ENCODE peak calls at places on chromosome 22, in seven cellular contexts. One of them, this sample, is unnamed.

GRCh38 chr22:46536559-46537220 is 730 bp downstream of the CELSR1 start:
- DNase-seq in fibroblast of lung: no peak
- DNase-seq in heart right ventricle: no peak
- DNase-seq in Calu3: peak; percentile 35
- DNase-seq in mammary epithelial cell: no peak
- DNase-seq in A549: no peak
- DNase-seq in HFF-Myc: no peak
- DNase-seq in this sample: no peak

GRCh38 chr22:39956932-39957664 is 3.1 kb upstream of the TMA7B start:
- DNase-seq in HFF-Myc: no peak
- DNase-seq in Calu3: no peak
- DNase-seq in heart right ventricle: no peak
- DNase-seq in A549: no peak
- DNase-seq in mammary epithelial cell: no peak
- DNase-seq in fibroblast of lung: no peak
- DNase-seq in this sample: no peak

GRCh38 chr22:44839721-44840120 is 87.3 kb downstream of the ARHGAP8 start:
- DNase-seq in heart right ventricle: no peak
- DNase-seq in mammary epithelial cell: no peak
- DNase-seq in fibroblast of lung: no peak
- DNase-seq in Calu3: no peak
- DNase-seq in A549: no peak
- DNase-seq in HFF-Myc: no peak
- DNase-seq in this sample: no peak

GRCh38 chr22:27715078-27715477 is 86.5 kb downstream of the MN1 start:
- DNase-seq in A549: no peak
- DNase-seq in Calu3: no peak
- DNase-seq in heart right ventricle: no peak
- DNase-seq in HFF-Myc: no peak
- DNase-seq in mammary epithelial cell: no peak
- DNase-seq in fibroblast of lung: no peak
- DNase-seq in this sample: no peak

GRCh38 chr22:29244785-29245625 is 22.8 kb downstream of the RHBDD3 start:
- DNase-seq in Calu3: no peak
- DNase-seq in mammary epithelial cell: no peak
- DNase-seq in HFF-Myc: no peak
- DNase-seq in A549: no peak
- DNase-seq in heart right ventricle: no peak
- DNase-seq in fibroblast of lung: no peak
- DNase-seq in this sample: no peak

GRCh38 chr22:32830473-32830872 is 29.0 kb downstream of the TIMP3 start:
- DNase-seq in HFF-Myc: no peak
- DNase-seq in mammary epithelial cell: no peak
- DNase-seq in Calu3: no peak
- DNase-seq in fibroblast of lung: no peak
- DNase-seq in A549: no peak
- DNase-seq in heart right ventricle: peak; percentile 65
- DNase-seq in this sample: peak; percentile 42

GRCh38 chr22:27612075-27612474 is 189.5 kb downstream of the MN1 start:
- DNase-seq in HFF-Myc: no peak
- DNase-seq in mammary epithelial cell: no peak
- DNase-seq in fibroblast of lung: no peak
- DNase-seq in A549: no peak
- DNase-seq in heart right ventricle: no peak
- DNase-seq in Calu3: no peak
- DNase-seq in this sample: no peak

GRCh38 chr22:38467438-38467903 is 425 bp upstream of the KDELR3 start:
- DNase-seq in heart right ventricle: peak; percentile 34
- DNase-seq in mammary epithelial cell: no peak
- DNase-seq in A549: no peak
- DNase-seq in Calu3: peak; percentile 35
- DNase-seq in HFF-Myc: no peak
- DNase-seq in fibroblast of lung: no peak
- DNase-seq in this sample: no peak

GRCh38 chr22:31611065-31611760 is 50.8 kb downstream of the PISD start:
- DNase-seq in HFF-Myc: no peak
- DNase-seq in A549: no peak
- DNase-seq in Calu3: no peak
- DNase-seq in fibroblast of lung: peak; percentile 70
- DNase-seq in heart right ventricle: no peak
- DNase-seq in mammary epithelial cell: no peak
- DNase-seq in this sample: no peak

GRCh38 chr22:44574581-44575343 is 76.7 kb upstream of the RTL6 start:
- DNase-seq in mammary epithelial cell: no peak
- DNase-seq in fibroblast of lung: no peak
- DNase-seq in Calu3: no peak
- DNase-seq in HFF-Myc: no peak
- DNase-seq in heart right ventricle: no peak
- DNase-seq in A549: no peak
- DNase-seq in this sample: no peak

GRCh38 chr22:39264344-39265116 is 19.7 kb upstream of the PDGFB start:
- DNase-seq in A549: no peak
- DNase-seq in Calu3: no peak
- DNase-seq in mammary epithelial cell: no peak
- DNase-seq in HFF-Myc: no peak
- DNase-seq in heart right ventricle: peak; percentile 59
- DNase-seq in fibroblast of lung: no peak
- DNase-seq in this sample: no peak

GRCh38 chr22:45785458-45785857 is 113.8 kb downstream of the ATXN10 start:
- DNase-seq in A549: peak; percentile 31
- DNase-seq in mammary epithelial cell: peak; percentile 64
- DNase-seq in HFF-Myc: no peak
- DNase-seq in Calu3: peak; percentile 67
- DNase-seq in fibroblast of lung: no peak
- DNase-seq in heart right ventricle: no peak
- DNase-seq in this sample: peak; percentile 71

GRCh38 chr22:35379146-35379993 is 1.5 kb upstream of the HMOX1 start:
- DNase-seq in heart right ventricle: no peak
- DNase-seq in Calu3: no peak
- DNase-seq in HFF-Myc: no peak
- DNase-seq in A549: no peak
- DNase-seq in fibroblast of lung: no peak
- DNase-seq in mammary epithelial cell: no peak
- DNase-seq in this sample: no peak

GRCh38 chr22:25497269-25497668 is 67.2 kb upstream of the GRK3 start:
- DNase-seq in HFF-Myc: no peak
- DNase-seq in mammary epithelial cell: peak; percentile 62
- DNase-seq in A549: no peak
- DNase-seq in fibroblast of lung: no peak
- DNase-seq in heart right ventricle: no peak
- DNase-seq in Calu3: no peak
- DNase-seq in this sample: peak; percentile 54

GRCh38 chr22:19520007-19520406 is 4.2 kb downstream of the CLDN5 start:
- DNase-seq in fibroblast of lung: no peak
- DNase-seq in mammary epithelial cell: no peak
- DNase-seq in heart right ventricle: no peak
- DNase-seq in HFF-Myc: no peak
- DNase-seq in A549: no peak
- DNase-seq in Calu3: no peak
- DNase-seq in this sample: no peak

DNA sequence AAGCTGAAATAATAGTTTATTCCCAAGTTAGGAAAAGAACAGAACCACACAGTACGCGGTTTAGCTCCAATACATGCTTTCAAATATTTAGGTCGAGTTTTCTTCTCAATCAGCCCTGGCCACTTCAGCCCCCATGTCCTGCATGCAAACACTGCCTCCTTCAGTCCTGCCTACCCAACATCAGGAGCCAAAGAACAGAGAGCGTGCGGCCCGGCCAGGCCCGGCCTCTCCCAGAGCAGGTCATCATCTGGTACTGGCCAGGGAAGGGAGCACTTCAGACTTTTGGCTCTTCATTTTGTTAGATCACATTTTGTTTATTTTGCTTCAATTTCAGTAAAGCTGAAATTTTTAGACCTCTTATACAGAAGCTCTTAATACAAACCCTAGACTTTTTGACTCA is 6.7 kb downstream of the BRD1 start:
- DNase-seq in A549: no peak
- DNase-seq in mammary epithelial cell: no peak
- DNase-seq in fibroblast of lung: no peak
- DNase-seq in heart right ventricle: no peak
- DNase-seq in Calu3: no peak
- DNase-seq in HFF-Myc: no peak
- DNase-seq in this sample: no peak
- TF ChIP-seq CTCF in A549: no peak
- TF ChIP-seq CTCF in mammary epithelial cell: no peak
- TF ChIP-seq CTCF in fibroblast of lung: peak; percentile 14
- TF ChIP-seq CTCF in heart right ventricle: peak; percentile 20
- TF ChIP-seq CTCF in Calu3: no peak
- TF ChIP-seq CTCF in HFF-Myc: no peak
- TF ChIP-seq CTCF in this sample: peak; percentile 8

GRCh38 chr22:23078462-23078787 is 8.1 kb downstream of the GNAZ start:
- DNase-seq in A549: no peak
- DNase-seq in mammary epithelial cell: no peak
- DNase-seq in fibroblast of lung: no peak
- DNase-seq in Calu3: no peak
- DNase-seq in HFF-Myc: no peak
- DNase-seq in heart right ventricle: no peak
- DNase-seq in this sample: no peak

GRCh38 chr22:23079240-23079768 is 9.0 kb downstream of the GNAZ start:
- DNase-seq in Calu3: peak; percentile 24
- DNase-seq in heart right ventricle: no peak
- DNase-seq in fibroblast of lung: no peak
- DNase-seq in mammary epithelial cell: no peak
- DNase-seq in HFF-Myc: no peak
- DNase-seq in A549: no peak
- DNase-seq in this sample: no peak

GRCh38 chr22:23076896-23077572 is 6.7 kb downstream of the GNAZ start:
- DNase-seq in heart right ventricle: no peak
- DNase-seq in Calu3: no peak
- DNase-seq in fibroblast of lung: no peak
- DNase-seq in A549: no peak
- DNase-seq in mammary epithelial cell: no peak
- DNase-seq in HFF-Myc: no peak
- DNase-seq in this sample: no peak

GRCh38 chr22:23079814-23080521 is 9.6 kb downstream of the GNAZ start:
- DNase-seq in A549: no peak
- DNase-seq in HFF-Myc: no peak
- DNase-seq in fibroblast of lung: no peak
- DNase-seq in heart right ventricle: no peak
- DNase-seq in Calu3: peak; percentile 60
- DNase-seq in mammary epithelial cell: no peak
- DNase-seq in this sample: no peak

DNA sequence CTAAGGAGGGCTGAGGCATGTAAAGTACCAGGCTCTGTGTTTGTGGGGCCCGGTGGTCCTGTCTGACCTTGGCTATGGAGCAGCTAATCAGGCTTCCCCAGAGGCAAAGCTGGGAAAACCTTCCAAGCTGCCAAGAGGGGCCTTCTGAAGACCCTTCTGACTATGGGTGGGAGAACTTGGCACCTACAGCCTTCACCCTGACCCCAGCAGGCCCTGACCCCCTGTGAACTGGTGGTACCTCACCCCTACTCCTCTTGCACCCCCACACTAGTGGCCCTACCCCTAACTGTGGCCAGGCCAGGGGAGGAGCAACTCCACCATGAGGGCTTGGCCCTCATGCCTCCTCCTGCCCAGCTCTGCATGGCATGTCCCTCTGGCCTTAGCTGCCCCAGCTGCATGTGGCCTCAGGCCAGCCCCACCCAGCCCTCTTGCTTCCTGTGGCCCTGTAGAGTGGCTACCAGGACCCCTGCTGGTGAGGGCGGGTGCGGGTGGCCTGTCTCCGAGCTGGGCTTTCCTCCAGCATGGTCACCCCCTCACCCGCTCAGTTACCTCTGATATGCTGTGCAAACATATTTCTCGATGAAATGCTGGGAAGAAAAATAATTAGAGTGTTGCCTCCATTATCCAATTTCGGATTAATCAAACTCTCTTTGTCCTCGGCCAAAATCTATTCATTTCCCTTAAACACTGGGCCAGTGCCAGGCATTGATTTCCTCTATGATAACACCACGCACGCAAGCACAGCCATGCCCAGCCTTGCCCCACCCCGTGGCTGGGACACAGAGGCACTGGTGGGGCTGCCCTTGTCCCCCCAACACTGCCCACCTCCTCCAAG is 7.5 kb downstream of the GNAZ start:
- DNase-seq in HFF-Myc: no peak
- DNase-seq in fibroblast of lung: no peak
- DNase-seq in A549: no peak
- DNase-seq in Calu3: peak; percentile 81
- DNase-seq in mammary epithelial cell: no peak
- DNase-seq in heart right ventricle: no peak
- DNase-seq in this sample: no peak
- TF ChIP-seq CTCF in HFF-Myc: no peak
- TF ChIP-seq CTCF in fibroblast of lung: no peak
- TF ChIP-seq CTCF in A549: no peak
- TF ChIP-seq CTCF in Calu3: peak; percentile 38
- TF ChIP-seq CTCF in mammary epithelial cell: no peak
- TF ChIP-seq CTCF in heart right ventricle: no peak
- TF ChIP-seq CTCF in this sample: no peak

GRCh38 chr22:50146440-50147228 is 23.9 kb upstream of the PANX2 start:
- DNase-seq in mammary epithelial cell: peak; percentile 54
- DNase-seq in HFF-Myc: no peak
- DNase-seq in A549: peak; percentile 52
- DNase-seq in fibroblast of lung: peak; percentile 80
- DNase-seq in heart right ventricle: peak; percentile 59
- DNase-seq in Calu3: peak; percentile 75
- DNase-seq in this sample: no peak

GRCh38 chr22:50150161-50151129 is 20.1 kb upstream of the PANX2 start:
- DNase-seq in Calu3: no peak
- DNase-seq in heart right ventricle: no peak
- DNase-seq in A549: no peak
- DNase-seq in mammary epithelial cell: no peak
- DNase-seq in fibroblast of lung: no peak
- DNase-seq in HFF-Myc: no peak
- DNase-seq in this sample: no peak

GRCh38 chr22:50151571-50152537 is 18.7 kb upstream of the PANX2 start:
- DNase-seq in fibroblast of lung: no peak
- DNase-seq in mammary epithelial cell: no peak
- DNase-seq in HFF-Myc: no peak
- DNase-seq in heart right ventricle: no peak
- DNase-seq in A549: no peak
- DNase-seq in Calu3: no peak
- DNase-seq in this sample: no peak

GRCh38 chr22:50148166-50148500 is 22.4 kb upstream of the PANX2 start:
- DNase-seq in HFF-Myc: no peak
- DNase-seq in heart right ventricle: no peak
- DNase-seq in A549: no peak
- DNase-seq in fibroblast of lung: no peak
- DNase-seq in Calu3: no peak
- DNase-seq in mammary epithelial cell: no peak
- DNase-seq in this sample: no peak

GRCh38 chr22:50148991-50149721 is 21.4 kb upstream of the PANX2 start:
- DNase-seq in Calu3: peak; percentile 80
- DNase-seq in mammary epithelial cell: peak; percentile 98
- DNase-seq in heart right ventricle: peak; percentile 60
- DNase-seq in A549: peak; percentile 81
- DNase-seq in HFF-Myc: no peak
- DNase-seq in fibroblast of lung: peak; percentile 28
- DNase-seq in this sample: no peak
- TF ChIP-seq CTCF in Calu3: peak; percentile 89
- TF ChIP-seq CTCF in mammary epithelial cell: peak; percentile 93
- TF ChIP-seq CTCF in heart right ventricle: peak; percentile 78
- TF ChIP-seq CTCF in A549: peak; percentile 74
- TF ChIP-seq CTCF in HFF-Myc: peak; percentile 62
- TF ChIP-seq CTCF in fibroblast of lung: peak; percentile 21
- TF ChIP-seq CTCF in this sample: peak; percentile 92

DNA sequence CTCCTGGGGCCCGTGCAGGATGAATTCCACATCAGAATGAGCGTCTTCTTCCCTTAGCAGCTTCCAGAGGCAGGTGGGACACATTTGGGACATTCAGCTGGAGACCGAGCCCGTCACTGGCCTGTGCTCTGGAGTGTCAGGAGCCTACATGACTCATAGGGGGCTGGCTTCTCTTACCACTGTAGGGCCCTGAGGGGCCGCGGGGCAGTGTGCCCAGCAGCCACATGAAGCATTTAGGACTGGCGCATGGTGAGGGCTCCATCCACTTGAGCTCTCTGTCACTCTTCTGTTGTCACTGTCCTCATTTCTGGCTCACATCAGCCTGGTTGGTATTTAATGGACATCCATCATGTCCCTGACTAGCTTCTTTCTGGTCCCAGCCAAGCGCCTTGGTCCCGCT is 38.0 kb upstream of the TEF start:
- DNase-seq in mammary epithelial cell: no peak
- DNase-seq in heart right ventricle: no peak
- DNase-seq in HFF-Myc: no peak
- DNase-seq in A549: no peak
- DNase-seq in Calu3: no peak
- DNase-seq in fibroblast of lung: no peak
- DNase-seq in this sample: no peak
- TF ChIP-seq CTCF in mammary epithelial cell: no peak
- TF ChIP-seq CTCF in heart right ventricle: no peak
- TF ChIP-seq CTCF in HFF-Myc: no peak
- TF ChIP-seq CTCF in A549: no peak
- TF ChIP-seq CTCF in Calu3: no peak
- TF ChIP-seq CTCF in fibroblast of lung: no peak
- TF ChIP-seq CTCF in this sample: no peak